ENCODE peak calls at places on chromosome 17, in six cellular contexts. Z is ascending aorta, D is mammary epithelial cell, Q is A549, X is fibroblast of pulmonary artery, M is left ventricle myocardium inferior. I is an unnamed sample.

GRCh38 chr17:27797390-27798091 is 2.8 kb downstream of the NOS2 start:
- DNase-seq in Z (no peak), D (no peak), Q (no peak), X (no peak), M (no peak), I (no peak)

GRCh38 chr17:15490634-15491261 is 23.3 kb upstream of the CDRT4 start:
- DNase-seq in Z (no peak), D (no peak), Q (no peak), X (peak), M (peak), I (peak)

GRCh38 chr17:73099504-73099903 is 7.0 kb upstream of the SLC39A11 start:
- DNase-seq in Z (no peak), D (no peak), Q (no peak), X (no peak), M (no peak), I (no peak)

GRCh38 chr17:18267366-18267765 is 6.9 kb downstream of the MIEF2 start:
- DNase-seq in Z (no peak), D (no peak), Q (no peak), X (no peak), M (no peak), I (no peak)

GRCh38 chr17:14845562-14846335 is 419.4 kb downstream of the PMP22 start:
- DNase-seq in Z (no peak), D (peak), Q (no peak), X (peak), M (no peak), I (peak)

GRCh38 chr17:79002291-79002690 is 7.3 kb downstream of the CANT1 start:
- DNase-seq in Z (no peak), D (no peak), Q (no peak), X (no peak), M (no peak), I (no peak)

GRCh38 chr17:7177954-7178477 is 1.2 kb downstream of the ASGR1 start:
- DNase-seq in Z (no peak), D (no peak), Q (no peak), X (peak), M (no peak), I (no peak)

GRCh38 chr17:19928299-19928698 is 49.3 kb downstream of the AKAP10 start:
- DNase-seq in Z (no peak), D (no peak), Q (no peak), X (peak), M (no peak), I (peak)

GRCh38 chr17:41449008-41449407 is 8.2 kb upstream of the KRT38 start:
- DNase-seq in Z (no peak), D (no peak), Q (no peak), X (no peak), M (no peak), I (no peak)

GRCh38 chr17:21253646-21254441 is 634 bp upstream of the NATD1 start:
- DNase-seq in Z (no peak), D (peak), Q (no peak), X (no peak), M (no peak), I (no peak)

GRCh38 chr17:11097121-11097520 is 143.9 kb upstream of the SHISA6 start:
- DNase-seq in Z (no peak), D (no peak), Q (no peak), X (no peak), M (no peak), I (no peak)

GRCh38 chr17:56826611-56827414 is 6.9 kb downstream of the C17orf67 start:
- DNase-seq in Z (no peak), D (no peak), Q (no peak), X (no peak), M (no peak), I (no peak)

DNA sequence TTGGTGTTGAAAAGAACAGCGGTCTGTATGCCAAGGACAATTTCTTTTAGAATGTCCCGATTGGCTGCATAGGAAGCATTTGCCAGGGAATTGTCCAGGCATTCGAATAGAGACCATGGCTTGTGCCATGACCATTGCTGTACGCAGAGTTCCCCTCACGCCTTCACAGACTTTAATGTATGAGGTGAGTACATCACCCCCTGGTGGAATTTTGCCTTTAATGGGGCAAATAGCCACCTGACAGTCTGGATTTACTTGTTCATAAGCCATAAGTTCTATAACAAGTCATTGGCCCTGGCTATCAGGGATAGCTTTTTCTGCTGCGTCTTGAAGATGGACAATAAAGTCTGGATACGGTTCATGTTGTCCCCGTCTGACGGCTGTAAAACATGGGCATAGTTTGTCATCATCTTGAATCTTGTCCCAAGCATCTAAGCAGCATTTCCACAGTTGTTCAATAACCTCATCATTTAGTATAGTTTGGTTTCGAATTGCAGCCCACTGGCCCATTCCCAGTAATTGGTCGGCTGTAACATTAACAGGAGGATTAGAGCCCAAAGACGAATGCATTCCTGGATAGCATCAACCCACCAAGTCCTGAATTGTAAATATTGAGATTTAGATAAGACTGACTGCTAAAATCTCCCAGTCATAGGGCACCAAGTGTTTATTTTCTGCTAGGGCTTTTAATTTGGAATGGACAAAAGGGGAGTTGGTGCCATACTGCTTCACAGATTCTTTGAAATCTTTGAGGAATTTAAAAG is 67.7 kb upstream of the ARL4D start:
- DNase-seq in Z (no peak), D (no peak), Q (peak), X (no peak), M (no peak), I (no peak)
- TF ChIP-seq CTCF in Z (no peak), D (no peak), Q (no peak), X (no peak), M (no peak), I (no peak)

DNA sequence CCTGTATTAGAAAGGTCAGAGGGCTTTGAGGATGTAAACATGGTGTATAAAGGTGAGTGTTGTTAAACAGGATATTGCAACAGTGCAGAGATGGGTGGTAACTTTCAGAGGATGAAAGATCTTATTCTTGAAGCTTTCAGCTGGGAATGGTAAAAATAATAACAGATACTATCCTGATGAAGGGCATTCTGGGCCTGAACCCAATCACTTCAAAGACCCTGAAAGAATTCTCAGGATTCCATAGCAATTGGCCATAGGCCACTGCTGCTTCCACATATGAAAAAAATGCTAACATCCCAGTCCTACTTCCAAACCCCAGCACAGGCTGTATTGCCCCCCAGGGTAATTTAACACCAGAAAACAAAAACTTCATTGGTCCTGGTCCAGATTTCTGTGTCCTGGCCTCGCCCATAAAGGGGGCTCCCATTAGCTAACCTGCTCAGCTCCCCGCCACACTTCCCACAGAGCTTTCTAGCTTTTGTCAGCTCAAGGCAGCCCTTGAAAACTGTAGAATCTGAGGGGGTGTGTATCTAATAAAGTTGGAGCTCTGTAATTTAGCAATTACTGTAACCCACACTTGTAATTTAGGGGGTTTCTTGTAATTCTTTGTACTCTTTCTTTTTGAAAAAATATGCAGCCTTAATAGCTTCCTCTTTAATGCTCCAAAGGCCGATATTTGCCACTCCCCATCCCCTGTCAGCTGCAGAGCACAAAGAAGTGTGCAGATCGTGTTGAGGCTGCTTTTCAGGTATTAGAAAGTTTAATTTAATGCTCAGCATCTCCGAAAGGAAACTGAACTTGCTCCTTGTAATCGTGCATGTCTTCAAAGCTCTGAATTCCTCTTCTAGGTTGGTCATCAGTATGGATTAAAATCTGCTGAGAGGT is 371.5 kb downstream of the SEC14L1 start:
- DNase-seq in Z (no peak), D (no peak), Q (no peak), X (no peak), M (no peak), I (peak)
- H3K4me3 ChIP-seq in Z (no peak), D (no peak), Q (no peak), X (no peak), M (no peak), I (no peak)

DNA sequence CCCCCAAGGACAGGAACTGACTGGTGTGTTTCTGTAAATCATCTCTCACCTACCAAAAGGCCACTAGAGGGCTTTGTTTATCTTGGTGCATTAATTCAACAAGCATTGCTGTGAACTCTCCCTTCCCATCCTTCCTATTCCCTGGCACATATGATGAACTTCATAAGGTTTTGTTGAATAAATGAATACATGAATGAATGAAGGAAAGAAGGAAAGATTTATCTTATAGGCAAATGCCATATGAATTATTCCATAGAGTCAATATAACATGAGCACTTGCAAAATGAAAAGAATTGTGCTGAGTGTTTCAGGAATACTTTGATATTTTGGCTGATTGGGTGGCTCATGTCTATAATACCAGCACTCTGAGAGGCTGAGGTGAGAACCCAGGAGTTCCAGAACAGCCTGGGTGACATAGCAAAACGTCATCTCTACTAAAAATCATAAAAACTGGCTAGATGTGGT is 4.3 kb downstream of the SPDYE4 start:
- DNase-seq in Z (no peak), D (peak), Q (peak), X (peak), M (no peak), I (peak)
- TF ChIP-seq CTCF in Z (no peak), D (peak), Q (peak), X (peak), M (no peak), I (peak)

GRCh38 chr17:68821860-68822693 is 133.1 kb downstream of the ABCA8 start:
- DNase-seq in Z (no peak), D (peak), Q (peak), X (peak), M (no peak), I (peak)
- H3K4me3 ChIP-seq in Z (no peak), D (no peak), Q (no peak), X (no peak), M (no peak), I (no peak)

GRCh38 chr17:4967539-4968165 is at the start of gene SPAG7:
- DNase-seq in Z (peak), D (peak), Q (peak), X (peak), M (peak), I (peak)

GRCh38 chr17:4968916-4969550 is 1.4 kb upstream of the SPAG7 start:
- DNase-seq in Z (no peak), D (peak), Q (peak), X (peak), M (no peak), I (peak)

GRCh38 chr17:4969551-4970231 is 2.1 kb upstream of the SPAG7 start:
- DNase-seq in Z (no peak), D (no peak), Q (no peak), X (no peak), M (no peak), I (no peak)

GRCh38 chr17:4966844-4967538 is 626 bp downstream of the SPAG7 start:
- DNase-seq in Z (peak), D (peak), Q (peak), X (peak), M (peak), I (peak)

GRCh38 chr17:4968166-4968915 is 724 bp upstream of the SPAG7 start:
- DNase-seq in Z (no peak), D (no peak), Q (no peak), X (no peak), M (no peak), I (no peak)
- TF ChIP-seq CTCF in Z (no peak), D (peak), Q (no peak), X (no peak), M (no peak), I (no peak)

GRCh38 chr17:81958633-81959342 is 2.2 kb downstream of the NOTUM start:
- DNase-seq in Z (no peak), D (no peak), Q (no peak), X (no peak), M (no peak), I (no peak)
- H3K4me3 ChIP-seq in Z (no peak), D (no peak), Q (peak), X (no peak), M (peak), I (no peak)

I was measured in AG10803.